ENCODE peak calls at places on chromosomes 5 and 9, in eight cellular contexts. S is Right ventricle myocardium superior, C is endothelial cell of umbilical vein, I is Karpas-422, Y is AML-193, J is T-helper 2 cell, W is AG04450, H is body of pancreas. E is an unnamed sample.

GRCh38 chr5:137870647-137871339 is 3.1 kb downstream of the MYOT start:
- DNase-seq in S (no peak), C (no peak), I (no peak), Y (no peak), J (no peak), W (no peak), H (no peak), E (no peak)

GRCh38 chr5:160375166-160375565 is 4.7 kb upstream of the C1QTNF2 start:
- DNase-seq in S (no peak), C (no peak), I (no peak), Y (no peak), J (no peak), W (no peak), H (no peak), E (no peak)

GRCh38 chr5:157571357-157571827 is 4.2 kb downstream of the ADAM19 start:
- DNase-seq in S (no peak), C (no peak), I (peak; percentile 83), Y (peak; percentile 46), J (no peak), W (no peak), H (no peak), E (no peak)

GRCh38 chr5:172923539-172923938 is 35.7 kb upstream of the RPL26L1 start:
- DNase-seq in S (no peak), C (no peak), I (no peak), Y (no peak), J (no peak), W (no peak), H (no peak), E (no peak)

GRCh38 chr5:152105085-152105484 is 180.4 kb upstream of the GLRA1 start:
- DNase-seq in S (no peak), C (no peak), I (no peak), Y (no peak), J (no peak), W (no peak), H (no peak), E (no peak)

GRCh38 chr5:141441571-141442170 is 11.4 kb downstream of the PCDHGA12 start:
- DNase-seq in S (peak; percentile 63), C (no peak), I (no peak), Y (no peak), J (no peak), W (no peak), H (no peak), E (no peak)

GRCh38 chr9:87179556-87180340 is 232.4 kb upstream of the GAS1 start:
- DNase-seq in S (no peak), C (no peak), I (no peak), Y (no peak), J (no peak), W (no peak), H (no peak), E (no peak)

GRCh38 chr5:64323591-64323990 is 157.9 kb downstream of the RNF180 start:
- DNase-seq in S (no peak), C (no peak), I (no peak), Y (no peak), J (no peak), W (no peak), H (no peak), E (no peak)

GRCh38 chr5:83099001-83099400 is 21.7 kb downstream of the XRCC4 start:
- DNase-seq in S (no peak), C (no peak), I (no peak), Y (no peak), J (no peak), W (no peak), H (no peak), E (no peak)

GRCh38 chr9:2816476-2817141 is 27.3 kb downstream of the PUM3 start:
- DNase-seq in S (no peak), C (no peak), I (no peak), Y (no peak), J (no peak), W (peak; percentile 89), H (peak; percentile 22), E (no peak)

GRCh38 chr9:8600914-8601680 is 801.5 kb upstream of the DMAC1 start:
- DNase-seq in S (no peak), C (no peak), I (no peak), Y (no peak), J (no peak), W (no peak), H (no peak), E (peak; percentile 79)

GRCh38 chr9:138007566-138008080 is 130.0 kb downstream of the CACNA1B start:
- DNase-seq in S (peak; percentile 34), C (no peak), I (no peak), Y (no peak), J (no peak), W (no peak), H (no peak), E (no peak)

GRCh38 chr5:58016329-58016728 is 443.6 kb downstream of the PLK2 start:
- DNase-seq in S (no peak), C (no peak), I (no peak), Y (no peak), J (no peak), W (no peak), H (no peak), E (no peak)

GRCh38 chr5:37214550-37214949 is 34.6 kb downstream of the CPLANE1 start:
- DNase-seq in S (no peak), C (no peak), I (peak; percentile 54), Y (no peak), J (no peak), W (no peak), H (no peak), E (no peak)

GRCh38 chr5:168681556-168682183 is 102.5 kb upstream of the PANK3 start:
- DNase-seq in S (peak; percentile 52), C (peak; percentile 57), I (no peak), Y (no peak), J (no peak), W (no peak), H (no peak), E (no peak)

GRCh38 chr5:82165740-82166530 is 112.2 kb downstream of the RPS23 start:
- DNase-seq in S (peak; percentile 63), C (peak; percentile 86), I (peak; percentile 89), Y (peak; percentile 87), J (no peak), W (peak; percentile 83), H (peak; percentile 72), E (peak; percentile 73)

GRCh38 chr9:77456829-77457437 is 191.2 kb downstream of the GNA14 start:
- DNase-seq in S (peak; percentile 90), C (peak; percentile 93), I (peak; percentile 93), Y (peak; percentile 84), J (peak; percentile 42), W (peak; percentile 77), H (peak; percentile 91), E (peak; percentile 69)

GRCh38 chr5:140608730-140609520 is 24.1 kb downstream of the CD14 start:
- DNase-seq in S (peak; percentile 61), C (peak; percentile 62), I (no peak), Y (peak; percentile 49), J (no peak), W (no peak), H (no peak), E (no peak)

GRCh38 chr9:113976915-113977314 is 100.8 kb downstream of the ZNF618 start:
- DNase-seq in S (no peak), C (no peak), I (no peak), Y (no peak), J (no peak), W (no peak), H (no peak), E (no peak)

GRCh38 chr9:129021091-129021490 is 7.0 kb downstream of the SH3GLB2 start:
- DNase-seq in S (no peak), C (no peak), I (no peak), Y (no peak), J (no peak), W (no peak), H (no peak), E (no peak)

GRCh38 chr5:67244345-67244793 is 47.8 kb upstream of the CD180 start:
- DNase-seq in S (no peak), C (peak; percentile 91), I (no peak), Y (no peak), J (no peak), W (no peak), H (no peak), E (no peak)

GRCh38 chr5:66513130-66513529 is 83.1 kb upstream of the MAST4 start:
- DNase-seq in S (no peak), C (no peak), I (no peak), Y (no peak), J (no peak), W (no peak), H (no peak), E (no peak)

GRCh38 chr5:74130141-74130897 is 504.3 kb downstream of the ARHGEF28 start:
- DNase-seq in S (no peak), C (no peak), I (no peak), Y (no peak), J (no peak), W (no peak), H (no peak), E (no peak)

GRCh38 chr5:56085205-56085604 is 90.4 kb upstream of the IL6ST start:
- DNase-seq in S (no peak), C (peak; percentile 88), I (no peak), Y (no peak), J (no peak), W (no peak), H (no peak), E (no peak)

GRCh38 chr5:101942321-101942882 is 353.7 kb downstream of the SLCO4C1 start:
- DNase-seq in S (no peak), C (peak; percentile 16), I (peak; percentile 75), Y (peak; percentile 47), J (no peak), W (no peak), H (peak; percentile 26), E (peak; percentile 44)

GRCh38 chr9:94903961-94904421 is 177.5 kb downstream of the AOPEP start:
- DNase-seq in S (no peak), C (no peak), I (no peak), Y (no peak), J (no peak), W (peak; percentile 42), H (no peak), E (no peak)

GRCh38 chr5:137470111-137470920 is 28.8 kb downstream of the SPOCK1 start:
- DNase-seq in S (no peak), C (peak; percentile 88), I (no peak), Y (no peak), J (no peak), W (peak; percentile 73), H (peak; percentile 12), E (no peak)

GRCh38 chr9:26809795-26810194 is 82.8 kb downstream of the CAAP1 start:
- DNase-seq in S (no peak), C (no peak), I (no peak), Y (no peak), J (no peak), W (no peak), H (no peak), E (no peak)

GRCh38 chr9:108271236-108271635 is 584.5 kb downstream of the ACTL7B start:
- DNase-seq in S (no peak), C (no peak), I (no peak), Y (no peak), J (no peak), W (no peak), H (no peak), E (no peak)

GRCh38 chr9:800561-800960 is 40.9 kb upstream of the DMRT1 start:
- DNase-seq in S (no peak), C (peak; percentile 37), I (no peak), Y (no peak), J (no peak), W (no peak), H (no peak), E (no peak)

GRCh38 chr5:61051267-61051666 is 106.3 kb downstream of the NDUFAF2 start:
- DNase-seq in S (no peak), C (peak; percentile 83), I (no peak), Y (no peak), J (no peak), W (peak; percentile 16), H (no peak), E (no peak)

GRCh38 chr5:93294184-93294583 is 286.8 kb downstream of the NR2F1-AS1 start:
- DNase-seq in S (no peak), C (no peak), I (no peak), Y (no peak), J (no peak), W (no peak), H (no peak), E (no peak)

GRCh38 chr9:91855196-91855595 is 94.8 kb downstream of the ROR2 start:
- DNase-seq in S (no peak), C (no peak), I (no peak), Y (no peak), J (no peak), W (no peak), H (no peak), E (no peak)

GRCh38 chr5:102855684-102856373 is 100.7 kb downstream of the PAM start:
- DNase-seq in S (no peak), C (peak; percentile 17), I (no peak), Y (peak; percentile 75), J (no peak), W (no peak), H (no peak), E (no peak)

E was measured in midbrain.